ENCODE peak calls at places on chromosomes 6 and 20, in four cellular contexts. One of them, this sample, is unnamed.

GRCh38 chr20:50034567-50035170 is 51.9 kb downstream of the SNAI1 start:
- DNase-seq in SK-MEL-5: no peak
- DNase-seq in A549: peak; percentile 86
- DNase-seq in H9: no peak
- DNase-seq in this sample: no peak

GRCh38 chr6:71012871-71013456 is 56.1 kb upstream of the B3GAT2 start:
- DNase-seq in SK-MEL-5: peak; percentile 75
- DNase-seq in A549: peak; percentile 57
- DNase-seq in H9: no peak
- DNase-seq in this sample: peak; percentile 3

GRCh38 chr20:43448748-43449535 is 8.8 kb upstream of the SRSF6 start:
- DNase-seq in SK-MEL-5: peak; percentile 75
- DNase-seq in A549: peak; percentile 72
- DNase-seq in H9: peak; percentile 66
- DNase-seq in this sample: peak; percentile 77

GRCh38 chr6:163180874-163181541 is 233.5 kb upstream of the QKI start:
- DNase-seq in SK-MEL-5: peak; percentile 88
- DNase-seq in A549: peak; percentile 51
- DNase-seq in H9: peak; percentile 84
- DNase-seq in this sample: peak; percentile 92

GRCh38 chr6:159172066-159172465 is 2.9 kb downstream of the FNDC1 start:
- DNase-seq in SK-MEL-5: no peak
- DNase-seq in A549: no peak
- DNase-seq in H9: no peak
- DNase-seq in this sample: no peak

GRCh38 chr6:105740946-105741605 is 338.2 kb upstream of the PREP start:
- DNase-seq in SK-MEL-5: peak; percentile 35
- DNase-seq in A549: no peak
- DNase-seq in H9: no peak
- DNase-seq in this sample: no peak

GRCh38 chr20:16701296-16701695 is 28.5 kb upstream of the SNRPB2 start:
- DNase-seq in SK-MEL-5: peak; percentile 75
- DNase-seq in A549: no peak
- DNase-seq in H9: peak; percentile 34
- DNase-seq in this sample: no peak

GRCh38 chr6:42292002-42292735 is 74.5 kb upstream of the MRPS10 start:
- DNase-seq in SK-MEL-5: no peak
- DNase-seq in A549: peak; percentile 15
- DNase-seq in H9: no peak
- DNase-seq in this sample: peak; percentile 69

GRCh38 chr6:133837801-133838349 is 51.0 kb upstream of the TCF21 start:
- DNase-seq in SK-MEL-5: peak; percentile 69
- DNase-seq in A549: peak; percentile 28
- DNase-seq in H9: peak; percentile 91
- DNase-seq in this sample: peak; percentile 95

GRCh38 chr6:164856138-164856537 is 453.3 kb downstream of the C6orf118 start:
- DNase-seq in SK-MEL-5: no peak
- DNase-seq in A549: no peak
- DNase-seq in H9: no peak
- DNase-seq in this sample: no peak

GRCh38 chr6:35081426-35081851 is 59.7 kb downstream of the TCP11 start:
- DNase-seq in SK-MEL-5: no peak
- DNase-seq in A549: no peak
- DNase-seq in H9: no peak
- DNase-seq in this sample: peak; percentile 44

GRCh38 chr20:45445805-45446562 is 23.6 kb upstream of the WFDC2 start:
- DNase-seq in SK-MEL-5: peak; percentile 83
- DNase-seq in A549: peak; percentile 82
- DNase-seq in H9: peak; percentile 65
- DNase-seq in this sample: no peak

GRCh38 chr6:119587537-119587936 is 238.0 kb upstream of the MAN1A1 start:
- DNase-seq in SK-MEL-5: no peak
- DNase-seq in A549: no peak
- DNase-seq in H9: no peak
- DNase-seq in this sample: peak; percentile 22

GRCh38 chr6:107246249-107246971 is 131.1 kb upstream of the BEND3 start:
- DNase-seq in SK-MEL-5: no peak
- DNase-seq in A549: no peak
- DNase-seq in H9: no peak
- DNase-seq in this sample: no peak

GRCh38 chr6:10555625-10556309 is 34.6 kb downstream of the GCNT2 start:
- DNase-seq in SK-MEL-5: peak; percentile 35
- DNase-seq in A549: no peak
- DNase-seq in H9: peak; percentile 83
- DNase-seq in this sample: peak; percentile 83

GRCh38 chr6:149905371-149905910 is 7.5 kb upstream of the RAET1E start:
- DNase-seq in SK-MEL-5: no peak
- DNase-seq in A549: no peak
- DNase-seq in H9: no peak
- DNase-seq in this sample: no peak

GRCh38 chr6:3751730-3752537 is 421 bp upstream of the PXDC1 start:
- DNase-seq in SK-MEL-5: peak; percentile 94
- DNase-seq in A549: peak; percentile 81
- DNase-seq in H9: peak; percentile 78
- DNase-seq in this sample: peak; percentile 82

GRCh38 chr6:35573495-35574110 is 60.9 kb upstream of the TULP1 start:
- DNase-seq in SK-MEL-5: no peak
- DNase-seq in A549: no peak
- DNase-seq in H9: no peak
- DNase-seq in this sample: no peak

GRCh38 chr20:19975901-19976300 is 41.3 kb upstream of the NAA20 start:
- DNase-seq in SK-MEL-5: no peak
- DNase-seq in A549: peak; percentile 59
- DNase-seq in H9: no peak
- DNase-seq in this sample: peak; percentile 52

GRCh38 chr6:157605484-157605883 is 217.6 kb upstream of the SNX9 start:
- DNase-seq in SK-MEL-5: no peak
- DNase-seq in A549: no peak
- DNase-seq in H9: no peak
- DNase-seq in this sample: no peak

This sample was measured in ELF-1.